ENCODE peak calls at places on chromosomes 13 and 19, in six cellular contexts. O is CD8-positive, alpha-beta memory T cell; N is sigmoid colon; P is psoas muscle; G is heart right ventricle; E is aorta. U is an unnamed sample.

GRCh38 chr19:32581704-32582164 is 744 bp downstream of the PDCD5 start:
- DNase-seq in E (no peak), O (no peak), N (no peak), G (peak), P (peak), U (peak)

GRCh38 chr19:35986664-35987570 is 8.1 kb upstream of the SDHAF1 start:
- DNase-seq in O (no peak), P (peak), E (no peak), N (no peak), G (peak), U (no peak)

GRCh38 chr19:51026554-51026831 is at the start of gene KLK11:
- DNase-seq in O (no peak), P (no peak), N (no peak), G (no peak), E (no peak), U (no peak)

GRCh38 chr13:30303269-30303668 is 4.1 kb downstream of the KATNAL1 start:
- DNase-seq in O (no peak), N (no peak), E (no peak), P (no peak), G (no peak), U (no peak)

GRCh38 chr13:113083402-113084061 is 22.1 kb upstream of the F7 start:
- DNase-seq in G (peak), O (no peak), P (peak), E (no peak), N (no peak), U (no peak)

GRCh38 chr19:55486043-55486970 is 1.3 kb downstream of the NAT14 start:
- DNase-seq in E (no peak), P (peak), N (peak), O (no peak), G (no peak), U (no peak)

GRCh38 chr13:41402695-41403511 is 54.4 kb upstream of the RGCC start:
- DNase-seq in N (no peak), G (no peak), E (no peak), O (no peak), P (no peak), U (no peak)

GRCh38 chr19:10431943-10432735 is 11.8 kb downstream of the PDE4A start:
- DNase-seq in G (peak), N (peak), P (peak), O (peak), E (peak), U (peak)

GRCh38 chr13:53237696-53238095 is 209.1 kb downstream of the OLFM4 start:
- DNase-seq in E (no peak), N (no peak), O (no peak), G (no peak), P (no peak), U (no peak)

GRCh38 chr13:106796280-106797047 is 228.5 kb upstream of the ARGLU1 start:
- DNase-seq in G (no peak), P (no peak), E (no peak), N (no peak), O (no peak), U (no peak)

GRCh38 chr19:41335467-41335866 is 18.3 kb downstream of the TGFB1 start:
- DNase-seq in E (no peak), G (no peak), N (no peak), O (no peak), P (no peak), U (no peak)

GRCh38 chr19:44557933-44558332 is 28.5 kb upstream of the CEACAM20 start:
- DNase-seq in P (no peak), O (no peak), E (no peak), G (no peak), N (no peak), U (no peak)

GRCh38 chr13:24502567-24503375 is 9.8 kb downstream of the PARP4 start:
- DNase-seq in G (peak), P (no peak), O (no peak), N (no peak), E (no peak), U (no peak)

DNA sequence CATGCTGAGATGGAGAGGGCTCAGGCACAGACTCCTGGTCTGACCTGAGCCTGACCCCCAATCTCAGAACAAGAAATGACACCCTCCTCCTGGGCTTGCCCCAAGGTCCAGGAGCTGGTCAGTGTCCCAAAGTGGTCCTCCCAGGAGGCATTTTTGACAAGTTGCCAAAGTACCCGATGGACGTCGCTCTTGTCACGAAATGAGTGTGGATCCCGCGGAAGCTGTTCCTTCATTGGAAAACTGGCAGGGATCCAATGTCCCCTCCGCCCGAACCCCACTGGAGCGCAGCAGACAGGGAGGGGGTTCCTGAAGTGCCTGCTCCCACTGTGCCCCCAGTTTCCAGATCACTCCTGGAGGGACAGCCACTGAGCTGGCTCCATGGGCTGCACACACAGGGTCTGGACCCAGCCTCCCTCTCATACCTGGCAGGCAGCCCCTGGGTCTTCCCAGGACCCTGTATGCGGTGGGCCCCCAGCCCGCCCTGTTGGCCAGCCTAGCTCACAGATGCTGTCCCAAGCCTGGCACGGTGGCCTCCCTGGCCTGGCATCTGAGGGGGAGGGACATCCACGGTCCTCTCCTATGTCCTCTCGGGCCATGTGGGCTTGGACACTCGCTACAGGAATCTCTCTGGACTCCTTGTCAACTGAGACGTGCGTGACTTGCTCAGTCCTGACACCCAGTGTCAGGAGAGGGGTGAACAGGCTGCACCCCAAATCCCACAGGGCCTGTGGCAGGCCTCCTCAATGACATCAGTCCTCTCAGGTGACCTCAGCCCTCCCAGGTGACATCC is 12.8 kb upstream of the ZNF14 start:
- DNase-seq in N (no peak), E (peak), P (no peak), O (no peak), G (no peak), U (no peak)
- H3K4me3 ChIP-seq in N (no peak), E (no peak), P (no peak), O (no peak), G (no peak), U (no peak)

GRCh38 chr13:35833571-35834305 is 297.4 kb downstream of the DCLK1 start:
- DNase-seq in N (no peak), O (no peak), E (no peak), P (no peak), G (no peak), U (no peak)
- H3K27ac ChIP-seq in N (no peak), O (no peak), E (peak), P (no peak), G (no peak), U (no peak)

DNA sequence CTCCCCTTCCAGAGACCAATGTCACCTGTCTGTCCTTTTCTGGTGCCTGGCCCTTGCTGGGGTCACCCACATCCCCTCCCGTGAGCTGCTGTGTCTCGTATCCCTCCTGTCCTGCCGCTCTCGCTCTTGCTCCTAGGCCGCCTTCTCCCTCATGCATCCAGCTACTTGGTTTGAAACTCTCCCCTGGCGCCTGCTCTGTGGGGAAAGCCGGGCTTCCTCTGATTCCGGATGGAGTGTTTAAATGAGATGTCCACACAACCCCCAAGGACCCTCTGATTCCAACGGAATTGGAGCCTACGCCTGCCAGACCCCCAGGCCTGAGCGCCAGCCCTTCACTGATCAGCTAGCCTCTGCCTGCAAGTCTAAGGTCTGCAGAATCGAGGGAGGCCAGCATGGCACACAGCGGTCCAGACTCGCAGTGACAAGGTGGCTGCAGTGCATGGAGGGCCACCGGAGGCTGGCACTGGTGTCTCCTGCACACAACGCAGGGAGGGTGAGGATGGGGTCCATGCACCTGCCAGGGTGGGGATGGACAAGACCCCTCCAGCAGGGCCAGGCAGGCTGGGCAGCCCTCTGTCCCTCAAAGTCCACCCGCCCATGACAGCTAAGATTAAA is 47.2 kb downstream of the RFX2 start:
- DNase-seq in G (no peak), O (no peak), N (no peak), P (no peak), E (peak), U (no peak)
- H3K4me3 ChIP-seq in G (no peak), O (no peak), N (no peak), P (no peak), E (no peak), U (no peak)

GRCh38 chr19:8512991-8513686 is 828 bp downstream of the ZNF414 start:
- DNase-seq in P (no peak), E (no peak), O (no peak), G (no peak), N (no peak), U (no peak)

GRCh38 chr19:8511573-8512101 is 2.3 kb downstream of the ZNF414 start:
- DNase-seq in P (no peak), N (no peak), G (no peak), E (no peak), O (no peak), U (no peak)

GRCh38 chr19:8510589-8511115 is 3.3 kb downstream of the ZNF414 start:
- DNase-seq in N (no peak), G (no peak), O (no peak), P (no peak), E (no peak), U (no peak)

GRCh38 chr19:8513687-8514504 is at the start of gene ZNF414:
- DNase-seq in E (peak), G (peak), P (peak), O (peak), N (peak), U (peak)

DNA sequence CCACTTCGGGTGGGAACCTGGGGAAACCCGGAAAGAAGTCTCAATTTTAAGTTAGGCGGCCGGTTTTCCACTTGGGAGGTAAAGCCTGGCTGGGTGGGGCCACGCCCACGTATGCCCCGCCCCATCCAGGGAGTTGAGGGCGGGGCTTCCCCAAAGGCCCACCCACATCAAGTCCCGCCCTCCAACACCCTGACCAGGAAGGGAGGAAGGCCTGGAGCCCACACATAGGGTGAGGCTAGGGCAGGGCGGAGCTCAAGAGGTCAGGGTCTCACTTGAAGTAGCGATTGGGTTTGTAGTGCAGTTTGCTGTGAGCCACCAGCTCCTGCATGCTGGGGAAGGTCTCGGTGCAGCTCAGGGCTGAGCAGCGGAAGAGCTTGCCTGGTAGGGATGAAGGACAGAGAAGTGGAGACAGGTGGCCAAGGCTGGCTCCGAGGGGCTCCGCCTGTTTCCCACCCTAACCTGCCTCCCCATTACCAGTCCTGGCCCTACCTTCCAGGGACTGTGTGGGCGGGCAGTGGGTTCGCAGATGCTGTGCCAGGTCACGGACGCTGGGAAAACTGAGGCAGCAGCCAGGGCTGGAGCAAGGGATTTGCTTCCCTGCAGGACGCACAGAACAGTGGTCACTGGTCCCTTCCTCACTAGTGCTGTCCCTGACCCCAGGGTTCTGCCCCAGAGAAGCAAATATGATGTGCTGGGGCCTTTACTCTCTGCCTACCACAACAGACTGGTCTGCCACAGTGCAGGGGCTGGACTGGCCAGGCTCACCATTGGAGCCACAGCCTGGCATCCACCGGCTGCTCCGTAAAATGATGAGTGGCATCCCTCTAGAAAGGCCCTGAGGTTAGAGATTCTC is 1.6 kb downstream of the ZNF414 start:
- DNase-seq in O (no peak), N (no peak), E (no peak), P (no peak), G (no peak), U (no peak)
- H3K27ac ChIP-seq in O (peak), N (peak), E (no peak), P (peak), G (no peak), U (peak)